ENCODE peak calls at places on chromosomes 2 and 18, in nine cellular contexts. X, L, F, D, C, Y, B, W and S are unnamed samples.

GRCh38 chr2:205850611-205851010 is 168.3 kb downstream of the NRP2 start:
- DNase-seq in X (no peak), L (no peak), F (no peak), D (no peak), C (no peak), Y (no peak), B (no peak), W (no peak), S (no peak)

GRCh38 chr18:60894254-60894945 is 438.8 kb upstream of the CDH20 start:
- DNase-seq in X (no peak), L (no peak), F (no peak), D (no peak), C (no peak), Y (no peak), B (no peak), W (no peak), S (no peak)

GRCh38 chr2:66675596-66675995 is 240.7 kb downstream of the MEIS1 start:
- DNase-seq in X (no peak), L (no peak), F (no peak), D (no peak), C (no peak), Y (no peak), B (no peak), W (no peak), S (no peak)

GRCh38 chr2:237473474-237474453 is 13.3 kb upstream of the MLPH start:
- DNase-seq in X (no peak), L (no peak), F (no peak), D (no peak), C (peak; percentile 73), Y (no peak), B (no peak), W (peak; percentile 74), S (no peak)

GRCh38 chr2:14756122-14756541 is 123.6 kb downstream of the LRATD1 start:
- DNase-seq in X (no peak), L (no peak), F (no peak), D (no peak), C (peak; percentile 19), Y (no peak), B (no peak), W (peak; percentile 70), S (no peak)

GRCh38 chr2:64770781-64771334 is 117.1 kb upstream of the SERTAD2 start:
- DNase-seq in X (no peak), L (no peak), F (no peak), D (peak; percentile 87), C (peak; percentile 94), Y (peak; percentile 63), B (no peak), W (peak; percentile 97), S (no peak)

GRCh38 chr2:175726213-175726612 is 275.9 kb downstream of the LNPK start:
- DNase-seq in X (no peak), L (no peak), F (no peak), D (no peak), C (peak; percentile 79), Y (peak; percentile 21), B (no peak), W (peak; percentile 82), S (no peak)

GRCh38 chr2:162582357-162582798 is 238.4 kb downstream of the GCA start:
- DNase-seq in X (no peak), L (no peak), F (no peak), D (no peak), C (no peak), Y (no peak), B (peak; percentile 77), W (no peak), S (no peak)

GRCh38 chr2:230023313-230023712 is 45.4 kb downstream of the SLC16A14 start:
- DNase-seq in X (no peak), L (no peak), F (no peak), D (no peak), C (no peak), Y (no peak), B (no peak), W (no peak), S (no peak)

GRCh38 chr2:15242936-15243461 is 318.1 kb downstream of the NBAS start:
- DNase-seq in X (no peak), L (no peak), F (no peak), D (no peak), C (no peak), Y (no peak), B (no peak), W (no peak), S (no peak)

GRCh38 chr2:181861379-181861778 is 30.2 kb upstream of the ITPRID2 start:
- DNase-seq in X (no peak), L (no peak), F (no peak), D (no peak), C (no peak), Y (no peak), B (no peak), W (no peak), S (no peak)

GRCh38 chr2:104790100-104790811 is 63.7 kb upstream of the POU3F3 start:
- DNase-seq in X (no peak), L (no peak), F (peak; percentile 52), D (no peak), C (no peak), Y (no peak), B (no peak), W (peak; percentile 16), S (no peak)

GRCh38 chr2:133591164-133591563 is 22.9 kb upstream of the NCKAP5 start:
- DNase-seq in X (no peak), L (no peak), F (no peak), D (no peak), C (peak; percentile 70), Y (no peak), B (peak; percentile 80), W (peak; percentile 30), S (no peak)

GRCh38 chr2:235940330-235940729 is 227.9 kb downstream of the GBX2 start:
- DNase-seq in X (no peak), L (no peak), F (no peak), D (no peak), C (peak; percentile 86), Y (peak; percentile 60), B (no peak), W (peak; percentile 99), S (no peak)

GRCh38 chr2:127422631-127423475 is 4.6 kb downstream of the PROC start:
- DNase-seq in X (peak; percentile 52), L (no peak), F (no peak), D (no peak), C (no peak), Y (no peak), B (peak; percentile 48), W (peak; percentile 39), S (no peak)

GRCh38 chr2:166104773-166105172 is 23.0 kb downstream of the SCN1A start:
- DNase-seq in X (no peak), L (no peak), F (no peak), D (no peak), C (no peak), Y (no peak), B (no peak), W (no peak), S (no peak)